ENCODE peak calls at places on chromosomes 13 and 19, in nine cellular contexts. G, X, W, H, P, L, I, U and B are unnamed samples.
A peak's percentile ranks its signal among the peaks of the same experiment; 100 is the strongest.

GRCh38 chr13:109007946-109008345 is 378.5 kb downstream of the MYO16 start:
- DNase-seq in G (no peak), X (no peak), W (no peak), H (no peak), P (no peak), L (no peak), I (no peak), U (no peak), B (no peak)

GRCh38 chr19:10416083-10416379 is 4.3 kb upstream of the PDE4A start:
- DNase-seq in G (no peak), X (no peak), W (no peak), H (no peak), P (no peak), L (no peak), I (no peak), U (no peak), B (no peak)

GRCh38 chr13:90414691-90415596 is 932.5 kb upstream of the MIR17HG start:
- DNase-seq in G (no peak), X (peak; percentile 4), W (peak; percentile 51), H (no peak), P (no peak), L (peak; percentile 78), I (peak; percentile 83), U (no peak), B (no peak)

GRCh38 chr13:66036024-66036614 is 1194.0 kb downstream of the PCDH9 start:
- DNase-seq in G (no peak), X (no peak), W (no peak), H (no peak), P (no peak), L (no peak), I (no peak), U (no peak), B (no peak)

GRCh38 chr13:67148219-67148583 is 81.9 kb downstream of the PCDH9 start:
- DNase-seq in G (no peak), X (no peak), W (peak; percentile 6), H (no peak), P (no peak), L (peak; percentile 20), I (no peak), U (no peak), B (no peak)

GRCh38 chr13:46179576-46180368 is 2.2 kb downstream of the LCP1 start:
- DNase-seq in G (no peak), X (no peak), W (no peak), H (peak; percentile 68), P (peak; percentile 56), L (no peak), I (no peak), U (peak; percentile 75), B (peak; percentile 43)

GRCh38 chr13:95275322-95276118 is 25.7 kb downstream of the ABCC4 start:
- DNase-seq in G (no peak), X (no peak), W (no peak), H (no peak), P (no peak), L (no peak), I (no peak), U (no peak), B (peak; percentile 34)

GRCh38 chr19:56765107-56765506 is 75.4 kb downstream of the PEG3 start:
- DNase-seq in G (peak; percentile 66), X (no peak), W (no peak), H (peak; percentile 26), P (peak; percentile 55), L (no peak), I (no peak), U (peak; percentile 67), B (peak; percentile 30)

GRCh38 chr19:5637971-5638370 is 15.1 kb downstream of the SAFB start:
- DNase-seq in G (no peak), X (no peak), W (no peak), H (no peak), P (no peak), L (no peak), I (no peak), U (no peak), B (no peak)

GRCh38 chr13:113552079-113552478 is 32.5 kb upstream of the TFDP1 start:
- DNase-seq in G (no peak), X (no peak), W (no peak), H (no peak), P (peak; percentile 13), L (no peak), I (peak; percentile 22), U (peak; percentile 45), B (peak; percentile 17)

GRCh38 chr13:114101831-114102520 is 30.4 kb downstream of the RASA3 start:
- DNase-seq in G (no peak), X (no peak), W (no peak), H (peak; percentile 12), P (no peak), L (no peak), I (no peak), U (peak; percentile 49), B (no peak)

GRCh38 chr13:44989941-44990340 is 603 bp downstream of the GPALPP1 start:
- DNase-seq in G (no peak), X (peak; percentile 8), W (peak; percentile 4), H (no peak), P (no peak), L (no peak), I (no peak), U (no peak), B (no peak)

GRCh38 chr13:61453121-61453520 is 37.5 kb upstream of the PCDH20 start:
- DNase-seq in G (no peak), X (no peak), W (no peak), H (no peak), P (no peak), L (no peak), I (no peak), U (no peak), B (no peak)

GRCh38 chr13:39776439-39776838 is 121.0 kb downstream of the COG6 start:
- DNase-seq in G (no peak), X (peak; percentile 87), W (peak; percentile 81), H (no peak), P (no peak), L (peak; percentile 86), I (no peak), U (no peak), B (no peak)

GRCh38 chr19:18091217-18091608 is 4.5 kb upstream of the IL12RB1 start:
- DNase-seq in G (no peak), X (no peak), W (no peak), H (peak; percentile 88), P (peak; percentile 57), L (no peak), I (no peak), U (peak; percentile 87), B (peak; percentile 61)

GRCh38 chr19:52270266-52270885 is 989 bp downstream of the ZNF766 start:
- DNase-seq in G (no peak), X (peak; percentile 11), W (no peak), H (peak; percentile 32), P (peak; percentile 29), L (peak; percentile 25), I (no peak), U (no peak), B (no peak)